ENCODE peak calls at places on chromosomes 7 and 10, in four cellular contexts. L is K562, A is Panc1, I is HepG2. K is an unnamed sample.

GRCh38 chr7:44664756-44665461 is 58.5 kb downstream of the OGDH start:
- DNase-seq in L (no peak), I (peak), A (no peak), K (no peak)

GRCh38 chr7:42107484-42107883 is 129.5 kb downstream of the GLI3 start:
- DNase-seq in L (no peak), A (no peak), I (no peak), K (no peak)

GRCh38 chr7:100588438-100588837 is 2.3 kb downstream of the FBXO24 start:
- DNase-seq in L (peak), A (no peak), I (no peak), K (no peak)

GRCh38 chr7:47568569-47568968 is 13.3 kb downstream of the TNS3 start:
- DNase-seq in A (no peak), I (no peak), L (no peak), K (no peak)

GRCh38 chr10:55183993-55184392 is 383.0 kb upstream of the PCDH15 start:
- DNase-seq in L (no peak), A (no peak), I (no peak), K (no peak)

GRCh38 chr7:135981958-135982646 is 4.9 kb upstream of the MTPN start:
- DNase-seq in I (no peak), L (no peak), A (no peak), K (no peak)

GRCh38 chr10:95247200-95247880 is 43.5 kb downstream of the PDLIM1 start:
- DNase-seq in I (peak), L (no peak), A (no peak), K (no peak)

GRCh38 chr10:114083040-114083439 is 39.4 kb downstream of the ADRB1 start:
- DNase-seq in A (no peak), L (no peak), I (no peak), K (no peak)

GRCh38 chr7:70694357-70694908 is 437.5 kb upstream of the GALNT17 start:
- DNase-seq in L (no peak), I (no peak), A (no peak), K (no peak)

GRCh38 chr10:75403144-75404022 is 1.8 kb upstream of the ZNF503 start:
- DNase-seq in A (no peak), L (no peak), I (peak), K (no peak)

GRCh38 chr7:159031750-159032149 is 112.9 kb downstream of the VIPR2 start:
- DNase-seq in I (no peak), A (no peak), L (no peak), K (no peak)

GRCh38 chr10:84263716-84264115 is 18.9 kb downstream of the RGR start:
- DNase-seq in I (no peak), A (no peak), L (no peak), K (no peak)

GRCh38 chr10:123926401-123927264 is 35.0 kb upstream of the CPXM2 start:
- DNase-seq in I (no peak), A (no peak), L (no peak), K (no peak)

GRCh38 chr7:2967238-2967637 is 76.4 kb downstream of the CARD11 start:
- DNase-seq in A (no peak), L (no peak), I (no peak), K (no peak)

GRCh38 chr10:33661580-33662269 is 327.3 kb upstream of the NRP1 start:
- DNase-seq in I (peak), A (no peak), L (no peak), K (no peak)

GRCh38 chr10:60878224-60878623 is 65.8 kb downstream of the RHOBTB1 start:
- DNase-seq in L (no peak), I (no peak), A (no peak), K (no peak)

GRCh38 chr10:3111626-3112220 is 44.4 kb downstream of the PFKP start:
- DNase-seq in I (no peak), L (no peak), A (no peak), K (no peak)

GRCh38 chr10:11828682-11829284 is 5.6 kb downstream of the PROSER2 start:
- DNase-seq in L (no peak), A (no peak), I (no peak), K (no peak)

GRCh38 chr10:11827414-11827813 is 4.3 kb downstream of the PROSER2 start:
- DNase-seq in I (no peak), A (no peak), L (no peak), K (no peak)

GRCh38 chr10:11832042-11832441 is 8.9 kb downstream of the PROSER2 start:
- DNase-seq in A (no peak), L (no peak), I (peak), K (no peak)

GRCh38 chr10:11831520-11831951 is 8.4 kb downstream of the PROSER2 start:
- DNase-seq in A (no peak), I (peak), L (no peak), K (no peak)

GRCh38 chr10:11830836-11831519 is 7.8 kb downstream of the PROSER2 start:
- DNase-seq in L (no peak), A (no peak), I (no peak), K (no peak)
- TF ChIP-seq POLR2AphosphoS5 in L (no peak), A (no peak), I (no peak), K (no peak)

DNA sequence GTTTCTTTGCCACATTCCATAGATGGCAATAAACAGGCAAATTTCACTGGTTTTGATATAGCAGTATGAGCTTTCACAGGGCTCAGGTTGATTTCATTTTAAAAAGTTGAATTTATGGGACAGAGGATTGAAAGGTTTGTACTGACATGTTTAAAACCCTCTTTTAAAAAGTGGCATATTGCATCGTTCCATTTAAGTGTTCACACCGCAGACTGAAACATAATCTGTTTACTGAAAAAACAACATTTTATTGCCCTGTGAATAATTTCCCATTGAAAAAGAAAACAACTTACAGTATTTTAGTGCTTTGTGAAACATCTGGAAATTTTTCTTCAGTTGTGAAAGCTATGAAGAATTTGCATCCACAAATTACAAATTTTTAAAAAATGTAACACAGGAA is 453.3 kb upstream of the NFE2L3 start:
- DNase-seq in A (no peak), L (no peak), I (no peak), K (no peak)
- TF ChIP-seq TCF7L2 in A (no peak), L (no peak), I (no peak), K (no peak)

GRCh38 chr7:131106681-131107342 is 220.9 kb upstream of the MKLN1 start:
- DNase-seq in A (no peak), L (peak), I (no peak), K (no peak)
- TF ChIP-seq POLR2AphosphoS5 in A (no peak), L (peak), I (no peak), K (no peak)

GRCh38 chr7:6382797-6383196 is 65.0 kb downstream of the DAGLB start:
- DNase-seq in A (no peak), I (no peak), L (no peak), K (no peak)

GRCh38 chr7:6386779-6387178 is 61.0 kb downstream of the DAGLB start:
- DNase-seq in L (no peak), A (no peak), I (no peak), K (no peak)

GRCh38 chr7:6385909-6386560 is 61.7 kb downstream of the DAGLB start:
- DNase-seq in L (no peak), I (no peak), A (no peak), K (no peak)

GRCh38 chr7:6384327-6384726 is 63.4 kb downstream of the DAGLB start:
- DNase-seq in L (no peak), A (no peak), I (no peak), K (no peak)

DNA sequence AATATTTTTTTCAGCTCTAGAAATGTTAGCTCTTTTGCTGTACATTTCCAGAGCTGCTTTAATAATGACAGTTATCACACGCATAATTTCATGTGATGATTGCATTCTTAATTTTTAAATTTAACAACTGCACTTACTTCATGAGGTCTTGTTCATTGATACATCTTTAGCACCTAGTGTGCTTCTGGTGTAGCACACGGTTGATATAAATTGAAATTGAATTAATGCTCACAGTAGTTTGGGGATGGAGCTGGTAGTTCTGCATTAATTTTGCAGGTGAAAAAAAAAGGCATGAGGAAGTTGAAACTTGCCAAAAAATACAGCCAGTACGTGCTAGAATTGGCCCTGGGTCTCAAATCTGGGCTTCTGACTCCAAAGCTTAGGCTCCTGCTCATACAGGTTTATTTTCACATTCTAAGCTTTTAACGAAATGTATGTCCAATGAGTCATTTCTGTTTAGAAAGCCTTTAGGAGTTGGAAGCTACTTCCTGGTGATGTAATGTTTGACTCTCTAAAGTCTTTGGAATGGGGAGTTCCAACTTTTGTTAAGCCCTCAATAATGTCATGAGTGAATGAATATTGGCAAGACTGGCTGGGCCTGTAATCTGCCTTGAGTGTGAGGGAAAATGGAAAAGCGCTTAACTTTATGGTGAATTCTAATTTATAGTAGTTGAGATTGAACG is 62.5 kb downstream of the DAGLB start:
- DNase-seq in A (peak), I (peak), L (no peak), K (peak)
- TF ChIP-seq TCF7L2 in A (peak), I (no peak), L (no peak), K (no peak)

DNA sequence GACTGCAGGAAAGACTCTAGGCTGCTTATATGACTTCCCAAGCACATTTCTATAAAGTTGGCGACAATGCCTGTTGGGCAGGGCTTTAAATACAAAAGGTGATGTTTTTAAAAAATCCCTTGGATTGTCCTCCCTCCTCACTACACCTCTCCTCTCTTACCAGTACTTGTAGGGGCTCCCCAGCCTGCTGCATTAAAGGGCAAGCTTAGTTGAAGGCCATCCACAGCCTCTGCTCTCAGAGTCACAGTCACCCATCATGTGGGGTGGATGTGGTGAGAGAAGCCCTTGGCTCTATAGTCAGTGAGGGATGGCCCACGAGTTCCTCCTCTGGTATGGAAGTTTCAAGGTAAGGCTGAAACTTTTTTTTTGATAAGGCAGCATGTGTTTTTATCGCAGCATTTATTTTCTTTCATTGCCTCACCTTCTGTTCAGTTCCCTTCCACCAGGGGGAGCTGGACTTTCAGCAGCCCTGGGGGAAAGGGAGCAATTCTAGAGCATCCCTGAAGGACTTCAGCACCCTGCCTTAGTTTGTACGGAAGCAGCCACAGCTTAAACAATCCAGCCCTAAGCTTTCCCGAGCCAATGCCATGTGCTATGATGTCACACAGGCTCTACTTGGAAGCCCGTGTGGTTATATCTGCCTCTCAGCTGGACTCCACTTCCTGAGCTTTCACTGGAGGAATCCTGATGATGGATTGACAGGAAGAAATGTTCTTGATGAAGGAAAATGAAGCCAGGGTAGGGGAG is 131.9 kb downstream of the CALCR start:
- DNase-seq in I (peak), L (peak), A (peak), K (peak)
- TF ChIP-seq POLR2AphosphoS5 in I (no peak), L (no peak), A (no peak), K (no peak)

K was measured in HCT116.